ENCODE peak calls at places on chromosome 1, in four cellular contexts. G is ovary, D is HFFc6, U is NCI-H1417. V is an unnamed sample.

GRCh38 chr1:228646717-228647522 is 88.4 kb upstream of the RHOU start:
- DNase-seq in G (peak; percentile 65), D (peak; percentile 49), U (peak; percentile 64), V (peak; percentile 8)

GRCh38 chr1:51689073-51689435 is 72.2 kb downstream of the OSBPL9 start:
- DNase-seq in G (no peak), D (no peak), U (no peak), V (no peak)

GRCh38 chr1:30752651-30752908 is 5.0 kb downstream of the LAPTM5 start:
- DNase-seq in G (no peak), D (no peak), U (no peak), V (no peak)

GRCh38 chr1:65235867-65236805 is 73.2 kb upstream of the DNAJC6 start:
- DNase-seq in G (no peak), D (peak; percentile 47), U (no peak), V (peak; percentile 38)

GRCh38 chr1:116292929-116293725 is 79.9 kb upstream of the ATP1A1 start:
- DNase-seq in G (no peak), D (no peak), U (no peak), V (peak; percentile 28)

GRCh38 chr1:232704694-232705680 is 75.1 kb upstream of the SIPA1L2 start:
- DNase-seq in G (peak; percentile 77), D (peak; percentile 35), U (peak; percentile 38), V (peak; percentile 85)

GRCh38 chr1:172588296-172589291 is 55.6 kb downstream of the SUCO start:
- DNase-seq in G (no peak), D (peak; percentile 86), U (no peak), V (no peak)

GRCh38 chr1:223133824-223134435 is 9.1 kb downstream of the TLR5 start:
- DNase-seq in G (peak; percentile 89), D (peak; percentile 61), U (peak; percentile 80), V (peak; percentile 70)

GRCh38 chr1:26035959-26036755 is 9.8 kb downstream of the SLC30A2 start:
- DNase-seq in G (peak; percentile 86), D (peak; percentile 57), U (peak; percentile 75), V (peak; percentile 18)